ENCODE peak calls at places on chromosomes 4 and X, in four cellular contexts. M, X, P and A are unnamed samples.

GRCh38 chr4:150395872-150396271 is 186.1 kb upstream of the MAB21L2 start:
- DNase-seq in M (no peak), P (no peak), X (no peak), A (no peak)

GRCh38 chrX:38804481-38805293 is 3.4 kb downstream of the MID1IP1 start:
- DNase-seq in P (peak), M (peak), X (peak), A (peak)

GRCh38 chr4:147326581-147326980 is 154.3 kb upstream of the EDNRA start:
- DNase-seq in X (peak), P (no peak), M (no peak), A (no peak)

GRCh38 chr4:20662851-20663250 is 37.4 kb upstream of the PACRGL start:
- DNase-seq in X (peak), P (no peak), M (no peak), A (no peak)

GRCh38 chr4:73740353-73740778 is at the start of gene CXCL8:
- DNase-seq in X (peak), P (peak), M (peak), A (peak)

GRCh38 chr4:8862800-8863758 is 8.6 kb downstream of the HMX1 start:
- DNase-seq in X (no peak), M (no peak), P (no peak), A (no peak)

GRCh38 chr4:102551946-102552575 is 50.9 kb downstream of the NFKB1 start:
- DNase-seq in P (no peak), M (no peak), X (no peak), A (no peak)

GRCh38 chr4:2712261-2712842 is 43.8 kb downstream of the TNIP2 start:
- DNase-seq in P (no peak), M (no peak), X (no peak), A (no peak)

GRCh38 chr4:94390804-94391410 is 48.3 kb upstream of the HPGDS start:
- DNase-seq in X (peak), M (no peak), P (no peak), A (no peak)

GRCh38 chr4:171025776-171026175 is 787.4 kb upstream of the GALNTL6 start:
- DNase-seq in X (no peak), P (no peak), M (no peak), A (no peak)

GRCh38 chr4:54100607-54101189 is 735 bp downstream of the GSX2 start:
- DNase-seq in M (no peak), P (no peak), X (no peak), A (peak)

GRCh38 chr4:654871-655734 is 19.0 kb downstream of the ATP5ME start:
- DNase-seq in M (no peak), X (no peak), P (no peak), A (no peak)

GRCh38 chrX:149541521-149542047 is 772 bp downstream of the EOLA1 start:
- DNase-seq in P (no peak), X (no peak), M (no peak), A (no peak)

GRCh38 chr4:5955856-5956255 is 62.4 kb downstream of the C4orf50 start:
- DNase-seq in M (no peak), P (no peak), X (no peak), A (no peak)

GRCh38 chr4:81493895-81494490 is 22.3 kb upstream of the RASGEF1B start:
- DNase-seq in X (no peak), P (no peak), M (no peak), A (no peak)

GRCh38 chr4:55499495-55499894 is 47.2 kb downstream of the CLOCK start:
- DNase-seq in X (no peak), P (no peak), M (no peak), A (no peak)

GRCh38 chrX:116009871-116010710 is 160.5 kb upstream of the AGTR2 start:
- DNase-seq in M (no peak), X (no peak), P (no peak), A (peak)

GRCh38 chrX:19303216-19303880 is 40.4 kb upstream of the PDHA1 start:
- DNase-seq in M (peak), X (no peak), P (no peak), A (no peak)

GRCh38 chrX:134734343-134735001 is 76.2 kb upstream of the PLAC1 start:
- DNase-seq in X (peak), P (no peak), M (no peak), A (no peak)

GRCh38 chr4:6196324-6196723 is 4.0 kb downstream of the JAKMIP1 start:
- DNase-seq in X (no peak), M (no peak), P (no peak), A (no peak)

GRCh38 chr4:21900211-21900610 is 48.4 kb downstream of the KCNIP4 start:
- DNase-seq in P (no peak), X (no peak), M (no peak), A (no peak)

GRCh38 chrX:63400340-63400739 is 49.2 kb upstream of the SPIN4 start:
- DNase-seq in X (no peak), P (no peak), M (no peak), A (no peak)

GRCh38 chr4:170110290-170110672 is 20.5 kb upstream of the AADAT start:
- DNase-seq in X (no peak), P (no peak), M (no peak), A (no peak)

GRCh38 chrX:95145848-95146540 is 1472.0 kb downstream of the FAM133A start:
- DNase-seq in X (no peak), M (no peak), P (no peak), A (no peak)

GRCh38 chr4:67549123-67549522 is 3.8 kb upstream of the CENPC start:
- DNase-seq in M (no peak), X (peak), P (no peak), A (no peak)

GRCh38 chrX:106696502-106696901 is 30.0 kb upstream of the RNF128 start:
- DNase-seq in X (no peak), M (no peak), P (no peak), A (no peak)

GRCh38 chr4:36402008-36402758 is 120.8 kb downstream of the DTHD1 start:
- DNase-seq in P (no peak), M (no peak), X (no peak), A (no peak)

GRCh38 chrX:133307637-133308485 is 89.7 kb upstream of the TFDP3 start:
- DNase-seq in M (peak), X (no peak), P (no peak), A (peak)

GRCh38 chr4:153282023-153282422 is 62.5 kb upstream of the MND1 start:
- DNase-seq in M (no peak), P (no peak), X (no peak), A (no peak)

GRCh38 chr4:65296246-65296645 is 374.0 kb downstream of the EPHA5 start:
- DNase-seq in P (no peak), M (no peak), X (no peak), A (no peak)

GRCh38 chrX:72381439-72382198 is 75.9 kb upstream of the CITED1 start:
- DNase-seq in P (no peak), M (no peak), X (peak), A (no peak)

GRCh38 chr4:86901864-86902263 is 9.6 kb upstream of the C4orf36 start:
- DNase-seq in P (no peak), X (no peak), M (no peak), A (no peak)

GRCh38 chr4:8070751-8071718 is 87.6 kb downstream of the ABLIM2 start:
- DNase-seq in X (no peak), P (no peak), M (peak), A (no peak)

GRCh38 chr4:13627185-13627605 is 330 bp downstream of the BOD1L1 start:
- DNase-seq in X (peak), P (peak), M (peak), A (peak)

GRCh38 chrX:72125331-72126047 is 6.2 kb downstream of the RTL5 start:
- DNase-seq in X (peak), M (no peak), P (no peak), A (no peak)

GRCh38 chrX:114889454-114889853 is 128.0 kb downstream of the IL13RA2 start:
- DNase-seq in P (no peak), X (no peak), M (no peak), A (no peak)

GRCh38 chrX:153723351-153724251 is 586 bp downstream of the BCAP31 start:
- DNase-seq in M (no peak), X (peak), P (no peak), A (peak)

GRCh38 chrX:125132274-125132673 is 187.4 kb upstream of the TEX13C start:
- DNase-seq in P (no peak), M (no peak), X (no peak), A (no peak)
- TF ChIP-seq CTCF in P (no peak), M (no peak), X (no peak), A (no peak)

DNA sequence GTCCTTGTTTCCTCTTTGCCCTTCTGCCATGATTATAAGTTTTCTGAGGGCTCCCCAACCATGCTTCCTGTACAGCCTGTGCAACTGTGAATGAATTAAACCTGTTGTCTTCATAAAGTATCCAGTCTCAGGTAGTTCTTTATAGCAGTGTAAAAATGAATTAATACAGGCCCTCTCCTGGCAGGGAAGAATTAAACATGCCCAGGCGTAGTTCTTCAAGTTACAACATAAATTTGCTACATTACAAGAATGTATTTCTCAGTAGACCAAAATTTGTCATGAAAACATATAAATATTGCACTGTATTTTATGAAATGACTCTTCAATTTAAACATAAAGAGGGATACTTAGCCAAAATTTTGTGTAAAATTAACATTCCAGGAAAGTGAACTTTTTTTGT is 1089.9 kb upstream of the PCDH10 start:
- DNase-seq in P (no peak), X (no peak), M (no peak), A (no peak)
- H3K27ac ChIP-seq in P (no peak), X (no peak), M (no peak), A (no peak)

GRCh38 chrX:40150503-40150902 is 52.7 kb upstream of the BCOR start:
- DNase-seq in P (no peak), M (no peak), X (no peak), A (no peak)
- TF ChIP-seq CTCF in P (no peak), M (no peak), X (no peak), A (no peak)

GRCh38 chr4:115770046-115770543 is 656.7 kb upstream of the NDST4 start:
- DNase-seq in X (no peak), M (no peak), P (no peak), A (no peak)
- H3K27ac ChIP-seq in X (no peak), M (no peak), P (no peak), A (no peak)

DNA sequence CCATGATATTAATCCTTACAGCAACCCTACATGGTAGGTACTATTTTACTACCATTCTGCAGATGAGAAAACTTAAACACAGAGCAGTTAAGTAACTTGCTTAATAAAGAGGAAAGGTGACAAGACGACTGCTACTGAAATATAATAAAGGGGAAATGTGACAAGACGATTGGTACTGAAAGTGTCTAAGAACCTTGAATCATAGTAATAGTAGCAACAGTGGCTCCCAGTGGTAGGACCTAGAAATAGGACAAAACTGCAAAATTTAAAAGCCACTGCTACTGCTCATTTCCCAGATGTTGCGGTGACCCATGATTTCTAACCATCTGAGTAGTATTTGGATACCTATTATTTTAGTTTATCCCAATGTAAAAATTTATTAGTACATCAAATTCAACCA is 89.5 kb downstream of the TASL start:
- DNase-seq in M (no peak), X (no peak), P (no peak), A (no peak)
- TF ChIP-seq CTCF in M (no peak), X (no peak), P (no peak), A (no peak)

DNA sequence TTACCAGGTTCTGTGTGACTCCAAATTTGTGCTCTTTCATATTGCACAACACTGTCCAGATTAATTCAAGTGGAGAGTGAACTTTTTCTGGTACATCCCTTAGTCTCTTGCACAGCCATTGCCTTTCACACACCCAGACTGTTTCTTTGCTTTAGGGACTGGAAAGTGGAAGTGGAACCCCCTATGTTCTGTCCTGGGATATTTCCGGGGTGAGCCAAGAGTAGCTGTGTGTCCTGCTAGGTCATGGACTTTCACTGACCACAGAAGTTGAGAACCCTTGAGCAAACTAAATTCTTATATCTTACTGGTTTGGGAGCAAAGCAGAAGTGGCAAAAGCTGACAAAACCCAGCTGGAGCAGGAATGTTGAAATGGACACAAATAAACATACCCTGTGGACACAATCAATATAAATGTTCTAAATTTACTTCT is 10.3 kb upstream of the VSIG4 start:
- DNase-seq in X (no peak), P (peak), M (no peak), A (no peak)
- H3K27ac ChIP-seq in X (no peak), P (no peak), M (no peak), A (no peak)

DNA sequence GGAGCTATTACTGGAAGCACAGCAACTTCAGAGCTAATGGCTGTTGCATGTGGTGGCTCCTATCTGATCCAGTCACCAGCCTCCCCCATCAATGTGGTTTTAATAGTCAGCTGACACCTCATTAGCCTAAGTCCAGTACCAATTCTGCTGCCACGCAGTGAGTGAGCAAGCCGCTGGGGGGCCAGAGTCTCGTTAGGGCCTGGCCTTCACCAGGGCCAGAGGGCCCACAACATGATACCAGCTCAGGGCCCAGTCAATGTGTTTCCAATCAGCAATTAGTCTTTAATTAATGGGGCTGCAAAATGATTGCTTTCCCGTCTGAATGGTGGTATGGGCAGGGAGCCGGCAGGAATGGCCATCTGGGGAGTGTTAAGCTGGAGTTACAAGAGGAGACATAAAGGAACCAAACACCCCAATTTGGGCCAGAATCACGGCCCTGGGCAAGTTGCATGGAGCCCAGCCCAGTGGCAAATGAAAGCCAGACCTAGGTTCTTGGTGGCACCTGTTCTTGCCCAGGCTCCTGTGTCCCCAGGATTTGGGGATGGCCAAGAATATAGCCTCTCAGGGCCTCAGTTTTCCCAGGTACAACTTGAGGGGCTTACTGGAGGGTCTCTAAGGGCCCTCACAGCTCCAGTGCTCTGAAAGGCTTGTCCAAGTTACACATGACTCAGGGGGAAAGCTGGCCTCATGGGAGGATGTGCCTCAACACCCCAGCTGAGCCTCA is 119.2 kb downstream of the EFNB1 start:
- DNase-seq in X (no peak), P (no peak), M (no peak), A (no peak)
- TF ChIP-seq CTCF in X (no peak), P (no peak), M (no peak), A (no peak)

GRCh38 chr4:87919951-87920350 is 55.6 kb upstream of the SPP1 start:
- DNase-seq in M (no peak), X (no peak), P (no peak), A (no peak)
- H3K27ac ChIP-seq in M (no peak), X (no peak), P (no peak), A (no peak)

GRCh38 chr4:182831376-182831775 is 85.8 kb downstream of the DCTD start:
- DNase-seq in X (no peak), M (no peak), P (no peak), A (no peak)

GRCh38 chr4:182837831-182838230 is 79.4 kb downstream of the DCTD start:
- DNase-seq in X (no peak), M (no peak), P (no peak), A (no peak)

GRCh38 chr4:182832352-182833120 is 84.7 kb downstream of the DCTD start:
- DNase-seq in X (no peak), M (no peak), P (no peak), A (no peak)

GRCh38 chr4:182839256-182839655 is 77.9 kb downstream of the DCTD start:
- DNase-seq in P (no peak), X (no peak), M (no peak), A (no peak)

DNA sequence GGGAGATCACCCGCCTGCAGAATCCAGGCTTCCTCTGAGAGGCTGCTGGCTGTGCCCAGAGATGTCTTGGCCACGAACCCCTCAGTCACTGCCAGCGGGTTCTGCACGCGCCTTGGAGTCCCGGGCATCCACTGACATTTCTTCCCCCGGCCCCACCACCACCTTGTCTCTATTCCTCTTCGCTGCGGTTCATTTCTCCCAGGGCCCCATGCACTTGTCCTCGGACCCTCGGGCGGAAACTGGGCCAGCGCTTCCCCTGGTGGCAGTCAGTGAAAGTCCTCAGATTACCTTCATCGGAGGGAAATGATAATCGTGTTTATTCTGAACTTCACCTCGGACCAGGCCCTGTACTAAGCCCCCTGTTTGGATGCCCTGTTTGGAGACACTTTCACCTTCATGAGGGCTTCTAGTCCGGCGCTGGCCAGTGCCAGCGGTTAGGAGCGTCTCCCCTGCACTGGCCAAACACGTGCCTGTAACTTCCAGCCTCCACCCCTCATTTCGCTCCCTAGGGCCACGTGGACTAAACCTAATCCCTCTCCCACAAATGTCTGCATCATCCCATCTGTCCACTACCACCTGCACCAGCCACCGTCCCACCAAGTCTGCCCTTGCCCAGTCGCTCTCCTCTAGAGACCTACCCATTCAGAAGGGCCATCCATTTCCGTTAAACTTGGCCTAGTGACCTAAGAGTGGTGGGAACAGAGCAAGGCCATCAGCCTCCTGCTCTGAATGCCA is 82.0 kb downstream of the DCTD start:
- DNase-seq in M (no peak), P (no peak), X (no peak), A (no peak)
- TF ChIP-seq CTCF in M (no peak), P (no peak), X (no peak), A (no peak)